ENCODE peak calls at places on chromosomes 7 and 10, in seven cellular contexts. X is adrenal gland, P is fibroblast of lung, D is fibroblast of mammary gland, F is A549, G is fibroblast of the aortic adventitia, O is coronary artery. B is an unnamed sample.

GRCh38 chr7:119944601-119944972 is 328.4 kb upstream of the KCND2 start:
- DNase-seq in P (no peak), O (no peak), X (no peak), G (no peak), F (no peak), D (no peak), B (no peak)

GRCh38 chr7:114856625-114857024 is 65.3 kb upstream of the MDFIC start:
- DNase-seq in O (no peak), F (no peak), X (no peak), D (no peak), P (no peak), G (peak), B (peak)

GRCh38 chr7:98626393-98627061 is 9.4 kb downstream of the NPTX2 start:
- DNase-seq in O (no peak), X (no peak), P (no peak), D (no peak), G (no peak), F (no peak), B (no peak)

GRCh38 chr7:145718129-145718528 is 398.5 kb upstream of the CNTNAP2 start:
- DNase-seq in O (no peak), F (no peak), D (no peak), X (no peak), G (no peak), P (no peak), B (no peak)

GRCh38 chr7:148905093-148905666 is 21.1 kb upstream of the EZH2 start:
- DNase-seq in P (no peak), X (no peak), D (no peak), G (no peak), F (no peak), O (no peak), B (no peak)

GRCh38 chr7:97373743-97374142 is 256.2 kb downstream of the SDHAF3 start:
- DNase-seq in X (no peak), F (no peak), D (no peak), P (no peak), G (no peak), O (no peak), B (no peak)

GRCh38 chr10:73139251-73139650 is 28.6 kb downstream of the ECD start:
- DNase-seq in O (no peak), G (no peak), D (no peak), P (no peak), F (no peak), X (no peak), B (no peak)

GRCh38 chr10:89553064-89553734 is 17.8 kb upstream of the SLC16A12 start:
- DNase-seq in D (peak), F (peak), O (no peak), G (peak), P (peak), X (no peak), B (peak)

GRCh38 chr10:96512997-96513685 is 585 bp downstream of the TLL2 start:
- DNase-seq in X (no peak), F (peak), D (peak), P (peak), O (no peak), G (peak), B (no peak)

GRCh38 chr7:76303057-76303828 is 770 bp downstream of the HSPB1 start:
- DNase-seq in D (peak), X (peak), P (peak), F (peak), O (peak), G (peak), B (no peak)

GRCh38 chr7:123594813-123595241 is 6.8 kb upstream of the ASB15 start:
- DNase-seq in O (no peak), X (no peak), P (peak), G (no peak), D (no peak), F (no peak), B (no peak)

GRCh38 chr7:3597243-3597642 is 296.2 kb downstream of the SDK1 start:
- DNase-seq in P (no peak), D (no peak), G (no peak), O (no peak), X (no peak), F (no peak), B (no peak)

GRCh38 chr10:124007102-124007772 is 86.2 kb downstream of the CHST15 start:
- DNase-seq in G (no peak), F (no peak), O (no peak), D (no peak), P (no peak), X (peak), B (no peak)

GRCh38 chr7:112649560-112649959 is 140.6 kb downstream of the TMEM168 start:
- DNase-seq in P (no peak), G (no peak), F (no peak), O (no peak), X (no peak), D (peak), B (no peak)

GRCh38 chr10:51204076-51204475 is 129.8 kb downstream of the PRKG1 start:
- DNase-seq in O (no peak), D (no peak), G (no peak), P (no peak), X (no peak), F (no peak), B (no peak)

GRCh38 chr7:6422926-6423632 is 24.7 kb downstream of the DAGLB start:
- DNase-seq in D (no peak), G (no peak), O (no peak), P (no peak), X (peak), F (no peak), B (no peak)

GRCh38 chr7:76257973-76258372 is 44.5 kb upstream of the HSPB1 start:
- DNase-seq in D (no peak), X (no peak), F (no peak), P (no peak), G (no peak), O (no peak), B (no peak)

GRCh38 chr10:33616921-33617320 is 282.5 kb upstream of the NRP1 start:
- DNase-seq in F (no peak), X (no peak), D (peak), G (peak), O (no peak), P (peak), B (no peak)

GRCh38 chr7:73376671-73377412 is 48.9 kb downstream of the FKBP6 start:
- DNase-seq in X (no peak), P (no peak), O (no peak), G (no peak), D (no peak), F (no peak), B (no peak)

GRCh38 chr10:30384051-30384674 is 35.1 kb upstream of the MTPAP start:
- DNase-seq in G (no peak), P (no peak), X (no peak), F (no peak), D (no peak), O (no peak), B (no peak)

GRCh38 chr10:12929381-12929780 is 72.1 kb downstream of the CCDC3 start:
- DNase-seq in F (no peak), G (no peak), P (no peak), O (no peak), X (no peak), D (no peak), B (no peak)

GRCh38 chr10:27819781-27820531 is 74.3 kb upstream of the MKX start:
- DNase-seq in F (no peak), O (no peak), X (peak), P (peak), G (peak), D (peak), B (peak)

GRCh38 chr10:283916-284356 is 148.7 kb downstream of the ZMYND11 start:
- DNase-seq in G (no peak), D (no peak), P (no peak), O (no peak), F (no peak), X (no peak), B (no peak)

GRCh38 chr10:43825984-43826383 is 177.3 kb upstream of the ZNF32 start:
- DNase-seq in O (no peak), D (no peak), P (no peak), G (no peak), X (no peak), F (no peak), B (no peak)

GRCh38 chr10:72263613-72264241 is 10.0 kb upstream of the DDIT4 start:
- DNase-seq in F (no peak), O (no peak), D (no peak), X (no peak), G (no peak), P (no peak), B (no peak)

GRCh38 chr10:102261196-102261595 is 15.9 kb downstream of the GBF1 start:
- DNase-seq in F (no peak), O (no peak), P (no peak), X (no peak), G (no peak), D (no peak), B (no peak)

GRCh38 chr7:88692493-88692892 is 67.0 kb upstream of the ZNF804B start:
- DNase-seq in F (no peak), D (no peak), O (no peak), G (no peak), X (no peak), P (no peak), B (no peak)

GRCh38 chr10:32795598-32796183 is 162.3 kb downstream of the ITGB1 start:
- DNase-seq in D (peak), O (no peak), P (peak), X (no peak), G (peak), F (peak), B (no peak)

GRCh38 chr10:95333997-95334792 is 43.4 kb upstream of the PDLIM1 start:
- DNase-seq in P (peak), X (peak), O (peak), F (peak), G (peak), D (peak), B (no peak)

GRCh38 chr10:30493609-30494530 is 59.9 kb downstream of the MAP3K8 start:
- DNase-seq in O (no peak), P (peak), D (peak), X (peak), F (no peak), G (peak), B (no peak)

GRCh38 chr7:151719895-151720238 is 157.0 kb downstream of the PRKAG2 start:
- DNase-seq in O (no peak), P (no peak), D (no peak), G (no peak), F (no peak), X (no peak), B (no peak)

GRCh38 chr7:84047085-84047484 is 147.5 kb downstream of the SEMA3A start:
- DNase-seq in X (no peak), F (no peak), P (no peak), D (no peak), G (no peak), O (no peak), B (no peak)

GRCh38 chr10:34731213-34731612 is 83.9 kb downstream of the PARD3 start:
- DNase-seq in O (no peak), X (no peak), P (no peak), D (no peak), G (no peak), F (no peak), B (no peak)

GRCh38 chr10:126969310-126969709 is 64.1 kb downstream of the DOCK1 start:
- DNase-seq in F (peak), O (no peak), X (no peak), P (no peak), G (peak), D (no peak), B (no peak)
- TF ChIP-seq CTCF in F (peak), O (no peak), X (no peak), P (no peak), G (no peak), D (peak), B (peak)

GRCh38 chr7:105487559-105488218 is 34.4 kb downstream of the PUS7 start:
- DNase-seq in F (peak), G (peak), P (peak), O (no peak), X (no peak), D (peak), B (peak)
- TF ChIP-seq CTCF in F (peak), G (peak), P (peak), O (no peak), X (peak), D (peak), B (peak)

DNA sequence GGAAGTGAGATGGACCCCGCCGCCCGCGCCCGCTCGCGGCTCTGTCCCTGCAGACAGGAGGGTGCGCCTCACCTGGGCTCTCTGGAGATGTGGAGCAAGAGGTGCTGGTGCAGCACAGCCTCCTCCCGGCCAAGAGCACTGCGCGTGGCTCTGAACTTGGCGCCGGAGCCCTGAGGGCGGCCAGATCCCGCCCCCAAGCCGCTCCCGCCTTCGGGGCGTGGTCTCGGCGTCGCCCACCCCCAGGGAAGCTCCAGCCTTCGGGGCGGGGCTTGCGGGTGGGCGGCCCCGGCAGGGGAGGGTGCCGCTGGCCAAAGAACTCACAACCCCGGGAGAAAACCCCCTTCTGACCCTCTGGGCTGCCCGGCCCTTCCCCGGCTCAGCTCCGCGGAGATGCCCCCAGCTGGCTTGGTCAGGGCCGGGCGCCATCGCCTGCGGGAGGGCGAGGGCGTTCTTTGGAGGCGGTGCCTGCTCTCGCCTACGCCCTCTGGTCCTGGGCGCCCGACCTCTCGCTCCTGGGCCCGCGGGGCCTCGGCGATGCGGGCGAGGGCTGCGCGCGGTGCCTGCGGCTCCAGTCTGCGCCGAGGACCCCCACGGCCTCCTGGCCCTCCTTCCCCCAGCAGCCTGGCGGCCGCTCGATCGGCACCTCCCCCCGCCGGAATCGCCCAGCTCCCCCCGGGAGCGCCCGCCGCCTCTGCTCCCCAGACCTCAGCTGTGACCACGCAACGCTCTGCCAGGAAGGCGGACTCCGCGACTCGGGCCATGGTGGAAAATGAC is at the start of gene ZNF488:
- DNase-seq in O (peak), P (peak), G (peak), X (peak), D (peak), F (peak), B (no peak)
- TF ChIP-seq CTCF in O (no peak), P (no peak), G (no peak), X (no peak), D (no peak), F (no peak), B (no peak)

DNA sequence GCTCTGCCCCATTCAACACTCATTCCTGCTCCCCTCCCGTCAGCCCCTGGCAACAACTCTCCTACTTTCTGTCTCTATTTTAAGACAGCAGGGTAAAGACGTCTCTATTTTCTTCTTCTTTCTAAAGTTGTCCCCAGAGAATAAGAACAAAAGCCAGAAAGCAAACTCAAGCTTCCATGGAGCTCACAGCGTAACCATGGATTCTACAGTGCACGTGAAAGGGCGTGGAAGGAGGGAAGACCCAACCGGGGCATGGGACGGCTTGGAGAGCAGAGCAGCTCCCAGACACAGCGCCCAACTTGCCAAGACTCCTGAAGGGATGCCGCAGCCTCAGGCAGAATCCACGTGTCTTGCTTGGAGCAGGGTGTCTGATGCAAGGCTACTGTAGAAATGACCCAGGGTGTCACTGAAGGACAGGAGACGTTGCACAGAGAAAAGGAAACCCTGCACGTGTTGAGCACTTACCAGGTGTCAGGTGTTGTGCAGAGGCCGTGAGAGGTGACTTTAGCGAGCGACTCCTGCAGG is 42.8 kb upstream of the PITRM1 start:
- DNase-seq in O (no peak), F (no peak), P (no peak), X (no peak), D (no peak), G (no peak), B (no peak)
- TF ChIP-seq CTCF in O (no peak), F (no peak), P (no peak), X (no peak), D (no peak), G (no peak), B (no peak)

DNA sequence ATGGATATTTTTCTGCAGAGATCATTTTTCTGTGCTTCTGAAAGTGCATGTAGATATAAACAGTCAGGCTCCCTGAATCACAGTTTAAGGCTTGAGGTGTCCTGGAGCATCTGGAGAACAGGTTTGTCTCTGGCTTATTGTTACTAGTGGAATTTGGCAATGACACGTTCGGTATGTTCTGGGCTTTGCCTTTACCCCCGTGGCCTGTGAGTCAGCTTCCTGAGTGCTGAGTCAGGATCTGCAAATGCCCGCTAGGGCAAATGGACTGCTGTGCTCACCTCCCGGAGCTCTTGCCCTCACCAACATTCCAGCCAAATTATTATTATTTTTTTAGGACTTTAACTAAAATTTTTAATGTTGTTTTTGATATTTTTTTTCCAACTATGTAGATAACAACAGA is 192.5 kb upstream of the PRSS1 start:
- DNase-seq in P (peak), O (peak), G (peak), X (peak), F (peak), D (peak), B (peak)
- TF ChIP-seq CTCF in P (peak), O (no peak), G (peak), X (peak), F (no peak), D (peak), B (peak)

DNA sequence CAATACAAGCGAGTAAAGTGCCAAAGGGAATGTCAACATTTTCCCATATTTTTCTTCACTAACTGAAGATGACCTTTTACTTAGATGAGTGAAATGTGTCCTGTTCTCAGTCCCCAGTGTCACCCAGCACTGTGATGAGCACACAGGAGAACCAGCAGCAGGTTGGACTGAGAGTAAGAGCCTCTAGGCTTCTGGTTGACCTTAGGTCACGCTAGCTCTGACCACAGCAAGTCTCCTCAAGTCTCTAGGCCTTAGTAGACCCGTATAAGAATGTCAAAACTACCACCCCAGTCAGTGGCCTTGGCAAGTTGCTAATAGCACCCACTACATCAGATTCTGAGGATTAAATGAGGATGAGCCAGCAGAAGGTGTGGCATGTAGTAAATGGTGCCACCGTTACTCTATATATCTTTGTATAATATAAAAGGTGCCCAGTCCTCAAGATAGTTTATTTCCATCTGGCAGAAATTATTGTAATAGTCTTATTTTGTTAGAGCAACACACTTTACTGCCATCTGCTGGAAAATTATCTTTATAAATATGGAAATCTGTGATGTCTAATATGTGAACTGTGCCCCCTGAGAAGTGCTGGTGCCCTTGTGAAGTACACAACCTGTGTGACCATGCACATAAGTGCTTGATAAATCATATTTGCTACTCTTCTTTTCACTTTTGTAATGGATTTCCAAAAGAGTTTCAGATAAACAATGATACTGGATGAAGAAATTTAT is 75.7 kb downstream of the SPAG6 start:
- DNase-seq in D (peak), F (no peak), X (no peak), P (no peak), G (peak), O (no peak), B (no peak)
- TF ChIP-seq CTCF in D (peak), F (peak), X (peak), P (peak), G (peak), O (no peak), B (no peak)

GRCh38 chr10:93357680-93358079 is 124.5 kb downstream of the MYOF start:
- DNase-seq in P (peak), O (no peak), X (no peak), D (peak), G (peak), F (peak), B (no peak)
- TF ChIP-seq CTCF in P (peak), O (no peak), X (peak), D (peak), G (peak), F (peak), B (peak)

GRCh38 chr10:48697821-48698764 is 13.4 kb downstream of the WDFY4 start:
- DNase-seq in O (no peak), G (no peak), D (no peak), P (no peak), X (no peak), F (no peak), B (no peak)
- TF ChIP-seq CTCF in O (no peak), G (no peak), D (no peak), P (no peak), X (no peak), F (no peak), B (no peak)